ENCODE peak calls at places on chromosome 9, in seven cellular contexts. One of them, this sample, is unnamed.

GRCh38 chr9:121703014-121703734 is 51.7 kb downstream of the DAB2IP start:
- DNase-seq in H1: no peak
- DNase-seq in neuronal stem cell: no peak
- DNase-seq in H9: no peak
- DNase-seq in trophoblast cell: no peak
- DNase-seq in IMR-90: no peak
- DNase-seq in mesenchymal stem cell: no peak
- DNase-seq in this sample: no peak

GRCh38 chr9:135103001-135103446 is 15.6 kb downstream of the OLFM1 start:
- DNase-seq in H9: no peak
- DNase-seq in H1: no peak
- DNase-seq in mesenchymal stem cell: no peak
- DNase-seq in neuronal stem cell: no peak
- DNase-seq in trophoblast cell: no peak
- DNase-seq in IMR-90: no peak
- DNase-seq in this sample: no peak

GRCh38 chr9:113631093-113631765 is 167.7 kb downstream of the RGS3 start:
- DNase-seq in H9: peak
- DNase-seq in neuronal stem cell: no peak
- DNase-seq in H1: no peak
- DNase-seq in IMR-90: no peak
- DNase-seq in mesenchymal stem cell: no peak
- DNase-seq in trophoblast cell: no peak
- DNase-seq in this sample: no peak

GRCh38 chr9:117779760-117780159 is 75.6 kb downstream of the TLR4 start:
- DNase-seq in IMR-90: no peak
- DNase-seq in H9: peak
- DNase-seq in H1: no peak
- DNase-seq in mesenchymal stem cell: no peak
- DNase-seq in trophoblast cell: no peak
- DNase-seq in neuronal stem cell: no peak
- DNase-seq in this sample: peak

GRCh38 chr9:131865446-131866195 is 125.7 kb upstream of the RAPGEF1 start:
- DNase-seq in trophoblast cell: no peak
- DNase-seq in mesenchymal stem cell: no peak
- DNase-seq in H1: no peak
- DNase-seq in neuronal stem cell: no peak
- DNase-seq in H9: no peak
- DNase-seq in IMR-90: no peak
- DNase-seq in this sample: no peak

GRCh38 chr9:132631280-132631679 is 38.5 kb downstream of the DDX31 start:
- DNase-seq in trophoblast cell: peak
- DNase-seq in neuronal stem cell: no peak
- DNase-seq in IMR-90: peak
- DNase-seq in mesenchymal stem cell: peak
- DNase-seq in H1: no peak
- DNase-seq in H9: no peak
- DNase-seq in this sample: no peak

GRCh38 chr9:133256686-133257091 is 18.3 kb downstream of the ABO start:
- DNase-seq in H9: no peak
- DNase-seq in trophoblast cell: no peak
- DNase-seq in neuronal stem cell: no peak
- DNase-seq in mesenchymal stem cell: no peak
- DNase-seq in H1: no peak
- DNase-seq in IMR-90: no peak
- DNase-seq in this sample: no peak

GRCh38 chr9:108074900-108075299 is 585.3 kb upstream of the KLF4 start:
- DNase-seq in trophoblast cell: no peak
- DNase-seq in H1: no peak
- DNase-seq in mesenchymal stem cell: no peak
- DNase-seq in IMR-90: no peak
- DNase-seq in H9: no peak
- DNase-seq in neuronal stem cell: no peak
- DNase-seq in this sample: no peak

GRCh38 chr9:21836437-21837161 is 34.2 kb downstream of the MTAP start:
- DNase-seq in H9: no peak
- DNase-seq in mesenchymal stem cell: peak
- DNase-seq in H1: no peak
- DNase-seq in neuronal stem cell: no peak
- DNase-seq in trophoblast cell: no peak
- DNase-seq in IMR-90: peak
- DNase-seq in this sample: no peak

GRCh38 chr9:71748280-71748743 is 20.0 kb downstream of the CEMIP2 start:
- DNase-seq in mesenchymal stem cell: peak
- DNase-seq in IMR-90: peak
- DNase-seq in H1: no peak
- DNase-seq in neuronal stem cell: no peak
- DNase-seq in H9: no peak
- DNase-seq in trophoblast cell: no peak
- DNase-seq in this sample: no peak

GRCh38 chr9:38421498-38422211 is 2.6 kb downstream of the IGFBPL1 start:
- DNase-seq in mesenchymal stem cell: no peak
- DNase-seq in neuronal stem cell: peak
- DNase-seq in IMR-90: no peak
- DNase-seq in H9: peak
- DNase-seq in H1: no peak
- DNase-seq in trophoblast cell: no peak
- DNase-seq in this sample: peak

GRCh38 chr9:98201749-98202148 is 9.3 kb upstream of the CORO2A start:
- DNase-seq in H1: no peak
- DNase-seq in H9: no peak
- DNase-seq in IMR-90: no peak
- DNase-seq in neuronal stem cell: no peak
- DNase-seq in mesenchymal stem cell: no peak
- DNase-seq in trophoblast cell: no peak
- DNase-seq in this sample: no peak

GRCh38 chr9:132201780-132202703 is 40.2 kb downstream of the NTNG2 start:
- DNase-seq in neuronal stem cell: no peak
- DNase-seq in trophoblast cell: no peak
- DNase-seq in H9: no peak
- DNase-seq in mesenchymal stem cell: no peak
- DNase-seq in IMR-90: no peak
- DNase-seq in H1: no peak
- DNase-seq in this sample: no peak

GRCh38 chr9:74672237-74672636 is 175.1 kb downstream of the RORB start:
- DNase-seq in neuronal stem cell: no peak
- DNase-seq in mesenchymal stem cell: no peak
- DNase-seq in IMR-90: no peak
- DNase-seq in H9: no peak
- DNase-seq in H1: no peak
- DNase-seq in trophoblast cell: peak
- DNase-seq in this sample: peak

GRCh38 chr9:6029581-6029980 is 14.2 kb upstream of the RANBP6 start:
- DNase-seq in IMR-90: no peak
- DNase-seq in H9: no peak
- DNase-seq in mesenchymal stem cell: no peak
- DNase-seq in H1: no peak
- DNase-seq in trophoblast cell: no peak
- DNase-seq in neuronal stem cell: no peak
- DNase-seq in this sample: no peak

GRCh38 chr9:79559501-79560181 is 12.1 kb upstream of the TLE4 start:
- DNase-seq in trophoblast cell: no peak
- DNase-seq in neuronal stem cell: no peak
- DNase-seq in H1: no peak
- DNase-seq in mesenchymal stem cell: no peak
- DNase-seq in H9: no peak
- DNase-seq in IMR-90: peak
- DNase-seq in this sample: no peak

GRCh38 chr9:106921341-106921899 is 58.5 kb downstream of the ZNF462 start:
- DNase-seq in IMR-90: peak
- DNase-seq in H9: no peak
- DNase-seq in mesenchymal stem cell: peak
- DNase-seq in neuronal stem cell: peak
- DNase-seq in H1: no peak
- DNase-seq in trophoblast cell: peak
- DNase-seq in this sample: peak

GRCh38 chr9:104740596-104740995 is 6.9 kb upstream of the NIPSNAP3A start:
- DNase-seq in trophoblast cell: no peak
- DNase-seq in neuronal stem cell: no peak
- DNase-seq in IMR-90: peak
- DNase-seq in H9: no peak
- DNase-seq in mesenchymal stem cell: no peak
- DNase-seq in H1: no peak
- DNase-seq in this sample: no peak

GRCh38 chr9:135087489-135087791 is at the start of gene OLFM1:
- DNase-seq in H1: peak
- DNase-seq in trophoblast cell: no peak
- DNase-seq in neuronal stem cell: peak
- DNase-seq in IMR-90: peak
- DNase-seq in mesenchymal stem cell: peak
- DNase-seq in H9: peak
- DNase-seq in this sample: peak

GRCh38 chr9:3908731-3909130 is 382.9 kb upstream of the RFX3 start:
- DNase-seq in trophoblast cell: no peak
- DNase-seq in mesenchymal stem cell: no peak
- DNase-seq in H1: no peak
- DNase-seq in neuronal stem cell: no peak
- DNase-seq in IMR-90: no peak
- DNase-seq in H9: no peak
- DNase-seq in this sample: no peak

GRCh38 chr9:26551451-26551850 is 341.2 kb downstream of the CAAP1 start:
- DNase-seq in mesenchymal stem cell: no peak
- DNase-seq in IMR-90: no peak
- DNase-seq in trophoblast cell: no peak
- DNase-seq in H9: no peak
- DNase-seq in H1: no peak
- DNase-seq in neuronal stem cell: no peak
- DNase-seq in this sample: no peak

GRCh38 chr9:136745389-136746218 is 2.7 kb downstream of the LCN6 start:
- DNase-seq in H1: no peak
- DNase-seq in neuronal stem cell: no peak
- DNase-seq in trophoblast cell: no peak
- DNase-seq in mesenchymal stem cell: no peak
- DNase-seq in IMR-90: no peak
- DNase-seq in H9: no peak
- DNase-seq in this sample: no peak

GRCh38 chr9:75941066-75941465 is 50.6 kb downstream of the PCSK5 start:
- DNase-seq in H1: no peak
- DNase-seq in H9: no peak
- DNase-seq in neuronal stem cell: no peak
- DNase-seq in mesenchymal stem cell: no peak
- DNase-seq in IMR-90: no peak
- DNase-seq in trophoblast cell: no peak
- DNase-seq in this sample: no peak

GRCh38 chr9:35703906-35704672 is 14.4 kb upstream of the TPM2 start:
- DNase-seq in H9: no peak
- DNase-seq in neuronal stem cell: no peak
- DNase-seq in mesenchymal stem cell: no peak
- DNase-seq in trophoblast cell: no peak
- DNase-seq in H1: no peak
- DNase-seq in IMR-90: no peak
- DNase-seq in this sample: no peak

GRCh38 chr9:13139641-13140171 is 139.8 kb downstream of the MPDZ start:
- DNase-seq in H1: no peak
- DNase-seq in trophoblast cell: no peak
- DNase-seq in IMR-90: peak
- DNase-seq in H9: no peak
- DNase-seq in mesenchymal stem cell: peak
- DNase-seq in neuronal stem cell: peak
- DNase-seq in this sample: peak

GRCh38 chr9:20382460-20383071 is 239.7 kb downstream of the MLLT3 start:
- DNase-seq in trophoblast cell: no peak
- DNase-seq in IMR-90: peak
- DNase-seq in H1: no peak
- DNase-seq in neuronal stem cell: no peak
- DNase-seq in mesenchymal stem cell: peak
- DNase-seq in H9: no peak
- DNase-seq in this sample: no peak

GRCh38 chr9:116501871-116502270 is 185.2 kb upstream of the TRIM32 start:
- DNase-seq in H1: no peak
- DNase-seq in trophoblast cell: no peak
- DNase-seq in mesenchymal stem cell: peak
- DNase-seq in H9: no peak
- DNase-seq in IMR-90: peak
- DNase-seq in neuronal stem cell: no peak
- DNase-seq in this sample: peak

GRCh38 chr9:13568851-13569618 is 289.5 kb upstream of the MPDZ start:
- DNase-seq in mesenchymal stem cell: peak
- DNase-seq in H9: peak
- DNase-seq in IMR-90: no peak
- DNase-seq in trophoblast cell: no peak
- DNase-seq in neuronal stem cell: no peak
- DNase-seq in H1: peak
- DNase-seq in this sample: peak

GRCh38 chr9:134593756-134594375 is 47.7 kb upstream of the COL5A1 start:
- DNase-seq in trophoblast cell: no peak
- DNase-seq in mesenchymal stem cell: no peak
- DNase-seq in IMR-90: no peak
- DNase-seq in H9: no peak
- DNase-seq in neuronal stem cell: no peak
- DNase-seq in H1: no peak
- DNase-seq in this sample: no peak

GRCh38 chr9:89414670-89415069 is 83.2 kb downstream of the SEMA4D start:
- DNase-seq in neuronal stem cell: no peak
- DNase-seq in mesenchymal stem cell: no peak
- DNase-seq in IMR-90: no peak
- DNase-seq in trophoblast cell: no peak
- DNase-seq in H9: no peak
- DNase-seq in H1: no peak
- DNase-seq in this sample: no peak
- H2BK120ac ChIP-seq in neuronal stem cell: no peak
- H2BK120ac ChIP-seq in mesenchymal stem cell: no peak
- H2BK120ac ChIP-seq in IMR-90: no peak
- H2BK120ac ChIP-seq in trophoblast cell: no peak
- H2BK120ac ChIP-seq in H9: no peak
- H2BK120ac ChIP-seq in H1: no peak
- H2BK120ac ChIP-seq in this sample: no peak

GRCh38 chr9:119283118-119283794 is 86.0 kb downstream of the BRINP1 start:
- DNase-seq in H1: peak
- DNase-seq in trophoblast cell: no peak
- DNase-seq in neuronal stem cell: no peak
- DNase-seq in mesenchymal stem cell: no peak
- DNase-seq in H9: peak
- DNase-seq in IMR-90: no peak
- DNase-seq in this sample: peak
- H3K18ac ChIP-seq in H1: no peak
- H3K18ac ChIP-seq in trophoblast cell: no peak
- H3K18ac ChIP-seq in neuronal stem cell: no peak
- H3K18ac ChIP-seq in mesenchymal stem cell: no peak
- H3K18ac ChIP-seq in H9: no peak
- H3K18ac ChIP-seq in IMR-90: no peak
- H3K18ac ChIP-seq in this sample: peak

GRCh38 chr9:90802534-90802933 is 915 bp downstream of the SYK start:
- DNase-seq in H1: no peak
- DNase-seq in neuronal stem cell: no peak
- DNase-seq in IMR-90: no peak
- DNase-seq in mesenchymal stem cell: peak
- DNase-seq in H9: no peak
- DNase-seq in trophoblast cell: no peak
- DNase-seq in this sample: no peak
- H3K4ac ChIP-seq in H1: no peak
- H3K4ac ChIP-seq in neuronal stem cell: no peak
- H3K4ac ChIP-seq in IMR-90: no peak
- H3K4ac ChIP-seq in mesenchymal stem cell: no peak
- H3K4ac ChIP-seq in H9: no peak
- H3K4ac ChIP-seq in trophoblast cell: no peak
- H3K4ac ChIP-seq in this sample: no peak

DNA sequence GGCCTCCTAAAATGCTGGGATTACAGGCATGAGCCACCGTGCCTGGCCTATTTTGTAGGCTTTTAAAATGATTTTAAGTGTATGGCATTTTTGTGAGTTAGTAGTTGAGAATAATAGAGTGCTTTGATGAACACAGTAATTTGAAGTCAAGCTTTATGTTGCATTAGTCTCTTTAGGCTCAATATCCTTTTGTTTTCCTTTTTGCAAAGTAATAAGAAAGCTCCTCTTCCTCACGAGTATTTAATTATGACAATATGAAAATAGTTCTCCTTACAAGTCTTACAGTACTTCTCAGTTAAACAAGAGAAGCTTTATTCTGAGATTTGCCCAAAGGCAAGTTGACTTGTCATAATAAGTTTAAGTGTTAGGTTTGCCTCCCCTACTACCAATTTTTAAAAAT is 69.0 kb downstream of the TJP2 start:
- DNase-seq in IMR-90: no peak
- DNase-seq in H1: no peak
- DNase-seq in H9: no peak
- DNase-seq in neuronal stem cell: no peak
- DNase-seq in mesenchymal stem cell: no peak
- DNase-seq in trophoblast cell: no peak
- DNase-seq in this sample: no peak
- H2BK120ac ChIP-seq in IMR-90: no peak
- H2BK120ac ChIP-seq in H1: no peak
- H2BK120ac ChIP-seq in H9: no peak
- H2BK120ac ChIP-seq in neuronal stem cell: no peak
- H2BK120ac ChIP-seq in mesenchymal stem cell: no peak
- H2BK120ac ChIP-seq in trophoblast cell: no peak
- H2BK120ac ChIP-seq in this sample: no peak